ENCODE peak calls at places on chromosome 5, in four cellular contexts. N is LHCN-M2, M is hypothalamus, E is iPS DF 19.7. U is an unnamed sample.

GRCh38 chr5:1090538-1090937 is 21.3 kb downstream of the SLC12A7 start:
- DNase-seq in N (no peak), M (no peak), E (no peak), U (peak; percentile 70)

GRCh38 chr5:13107553-13107952 is 836.9 kb downstream of the DNAH5 start:
- DNase-seq in N (no peak), M (no peak), E (no peak), U (no peak)

GRCh38 chr5:146048994-146049703 is 56.2 kb downstream of the PLAC8L1 start:
- DNase-seq in N (peak; percentile 70), M (peak; percentile 25), E (no peak), U (no peak)

GRCh38 chr5:173329370-173330150 is 1.3 kb upstream of the STC2 start:
- DNase-seq in N (peak; percentile 68), M (no peak), E (no peak), U (no peak)

GRCh38 chr5:24789631-24790354 is 145.0 kb upstream of the CDH10 start:
- DNase-seq in N (no peak), M (no peak), E (no peak), U (no peak)

GRCh38 chr5:142816577-142816976 is 46.4 kb downstream of the ARHGAP26 start:
- DNase-seq in N (peak; percentile 48), M (peak; percentile 12), E (no peak), U (peak; percentile 46)

GRCh38 chr5:15446552-15446951 is 53.4 kb upstream of the FBXL7 start:
- DNase-seq in N (no peak), M (no peak), E (no peak), U (no peak)

GRCh38 chr5:157670662-157671591 is at the start of gene C5orf52:
- DNase-seq in N (no peak), M (no peak), E (no peak), U (peak; percentile 45)

GRCh38 chr5:178078197-178078995 is 34.9 kb upstream of the N4BP3 start:
- DNase-seq in N (peak; percentile 94), M (no peak), E (no peak), U (no peak)

GRCh38 chr5:135034186-135034962 is at the start of gene PITX1:
- DNase-seq in N (peak; percentile 34), M (no peak), E (no peak), U (no peak)

GRCh38 chr5:151696470-151697061 is 9.9 kb upstream of the SPARC start:
- DNase-seq in N (peak; percentile 97), M (no peak), E (no peak), U (peak; percentile 53)

GRCh38 chr5:8458038-8458383 is 589.1 kb downstream of the MTRR start:
- DNase-seq in N (peak; percentile 28), M (no peak), E (no peak), U (no peak)

GRCh38 chr5:132525299-132525724 is 18.0 kb downstream of the IL5 start:
- DNase-seq in N (no peak), M (no peak), E (no peak), U (no peak)

U was measured in heart right ventricle.